ENCODE peak calls at places on chromosomes 1 and 21, in seven cellular contexts. R, I, H, B, F, S and U are unnamed samples.

GRCh38 chr1:109263597-109264378 is 14.4 kb downstream of the CELSR2 start:
- DNase-seq in I (peak; percentile 98), H (peak; percentile 8), R (peak; percentile 98), S (peak; percentile 91), F (peak; percentile 93), B (peak; percentile 81), U (peak; percentile 82)

GRCh38 chr1:5161372-5161771 is 507.0 kb downstream of the AJAP1 start:
- DNase-seq in R (peak; percentile 39), F (no peak), S (no peak), B (no peak), I (peak; percentile 54), H (no peak), U (no peak)

GRCh38 chr1:8712413-8713229 is 104.8 kb downstream of the RERE start:
- DNase-seq in R (no peak), F (peak; percentile 87), I (no peak), B (no peak), H (no peak), S (no peak), U (no peak)

GRCh38 chr1:224635356-224635755 is 19.2 kb downstream of the CNIH3 start:
- DNase-seq in I (no peak), R (no peak), F (no peak), S (no peak), H (no peak), B (no peak), U (no peak)

GRCh38 chr21:31173881-31174555 is 135.7 kb upstream of the KRTAP19-8 start:
- DNase-seq in F (no peak), B (no peak), H (no peak), S (no peak), R (peak; percentile 76), I (no peak), U (no peak)

GRCh38 chr1:36351222-36351977 is 28.0 kb upstream of the EVA1B start:
- DNase-seq in R (peak; percentile 88), H (no peak), S (no peak), I (no peak), F (no peak), B (no peak), U (no peak)

GRCh38 chr1:56206391-56206790 is 373.0 kb downstream of the PLPP3 start:
- DNase-seq in R (no peak), H (no peak), F (no peak), I (no peak), S (no peak), B (no peak), U (no peak)

GRCh38 chr1:244768186-244768585 is 67.3 kb upstream of the COX20 start:
- DNase-seq in B (no peak), H (no peak), F (no peak), R (no peak), I (no peak), S (no peak), U (no peak)

GRCh38 chr1:19484338-19484792 is 974 bp downstream of the CAPZB start:
- DNase-seq in F (no peak), R (no peak), S (no peak), B (no peak), I (no peak), H (no peak), U (no peak)

GRCh38 chr1:226002667-226003501 is 3.7 kb upstream of the SDE2 start:
- DNase-seq in H (no peak), F (no peak), B (no peak), S (peak; percentile 100), I (peak; percentile 80), R (peak; percentile 30), U (no peak)

GRCh38 chr1:211521102-211521815 is 29.3 kb upstream of the RD3 start:
- DNase-seq in B (no peak), S (no peak), I (no peak), R (no peak), F (peak; percentile 45), H (no peak), U (no peak)

GRCh38 chr1:115544131-115544530 is 97.6 kb upstream of the VANGL1 start:
- DNase-seq in H (no peak), B (no peak), F (no peak), R (no peak), I (no peak), S (no peak), U (no peak)

GRCh38 chr1:229625893-229626831 is at the start of the genes TAF5L and URB2:
- DNase-seq in I (peak; percentile 87), H (peak; percentile 38), B (peak; percentile 93), F (peak; percentile 75), S (peak; percentile 97), R (peak; percentile 97), U (peak; percentile 94)

GRCh38 chr1:244963231-244963826 is 99.0 kb upstream of the HNRNPU start:
- DNase-seq in I (no peak), S (peak; percentile 51), R (no peak), B (no peak), H (no peak), F (no peak), U (no peak)

GRCh38 chr1:155277896-155278688 is 829 bp downstream of the HCN3 start:
- DNase-seq in F (peak; percentile 51), H (no peak), R (peak; percentile 80), I (peak; percentile 98), B (peak; percentile 55), S (peak; percentile 82), U (no peak)

GRCh38 chr1:205369621-205370230 is 13.0 kb upstream of the KLHDC8A start:
- DNase-seq in B (no peak), R (no peak), H (no peak), S (no peak), F (no peak), I (no peak), U (no peak)

GRCh38 chr1:203208181-203208580 is 21.3 kb downstream of the CHIT1 start:
- DNase-seq in F (no peak), I (no peak), R (no peak), H (no peak), B (no peak), S (no peak), U (no peak)

GRCh38 chr1:150552692-150553278 is 3.6 kb downstream of the ADAMTSL4 start:
- DNase-seq in H (no peak), I (no peak), R (no peak), B (no peak), S (no peak), F (no peak), U (no peak)

GRCh38 chr21:19950347-19950746 is 1047.9 kb upstream of the NCAM2 start:
- DNase-seq in B (no peak), S (no peak), I (no peak), R (no peak), H (no peak), F (no peak), U (no peak)

GRCh38 chr1:32773018-32773763 is 44.0 kb downstream of the YARS1 start:
- DNase-seq in S (peak; percentile 90), H (peak; percentile 20), F (peak; percentile 53), R (peak; percentile 84), I (peak; percentile 92), B (peak; percentile 83), U (peak; percentile 87)

GRCh38 chr1:12594966-12595838 is 22.8 kb downstream of the DHRS3 start:
- DNase-seq in F (no peak), R (peak; percentile 90), H (no peak), I (peak; percentile 82), S (no peak), B (no peak), U (peak; percentile 39)

GRCh38 chr1:24351918-24352637 is 32.9 kb downstream of the GRHL3 start:
- DNase-seq in B (no peak), H (no peak), F (no peak), I (no peak), R (no peak), S (peak; percentile 25), U (no peak)

GRCh38 chr1:29649375-29650040 is 413.2 kb downstream of the PTPRU start:
- DNase-seq in S (peak; percentile 19), F (no peak), R (no peak), I (peak; percentile 36), H (no peak), B (no peak), U (no peak)

DNA sequence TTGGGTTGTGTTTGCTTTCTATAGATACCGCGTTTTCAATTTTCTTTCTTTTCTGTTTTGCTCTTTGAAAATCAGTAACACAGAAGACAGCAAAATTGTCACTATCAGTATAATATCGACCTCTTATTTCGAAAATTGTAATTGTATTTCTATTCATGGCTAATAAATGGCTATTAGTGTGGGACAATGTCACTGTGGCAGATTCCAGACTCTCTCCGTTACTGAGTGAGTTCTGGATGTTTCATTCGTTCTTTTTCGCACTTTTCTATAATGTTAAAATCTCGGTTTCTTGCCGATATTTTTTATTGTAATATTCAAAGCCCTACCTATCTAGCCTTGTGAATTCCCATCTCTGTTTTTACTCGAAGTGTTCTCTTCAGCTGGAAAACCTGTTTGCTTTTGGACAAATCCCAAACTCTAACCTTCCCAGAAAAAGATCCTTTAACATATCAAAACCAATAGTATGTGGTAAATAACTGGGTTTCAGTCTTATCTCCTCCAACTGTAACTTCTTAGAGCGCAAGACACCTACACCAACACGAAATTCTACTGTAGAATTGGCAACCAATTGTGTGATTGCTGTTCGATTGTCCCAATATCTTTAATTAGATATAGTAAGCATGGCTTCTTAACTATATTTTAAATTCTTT is 6.0 kb upstream of the MPZL1 start:
- DNase-seq in F (no peak), I (no peak), B (no peak), H (no peak), R (no peak), S (no peak), U (no peak)
- TF ChIP-seq TAF1 in F (no peak), I (no peak), B (no peak), H (no peak), R (no peak), S (no peak), U (no peak)

GRCh38 chr1:238672262-238672661 is 714.1 kb upstream of the CHRM3 start:
- DNase-seq in B (no peak), S (no peak), H (no peak), I (no peak), R (peak; percentile 68), F (no peak), U (no peak)

GRCh38 chr1:238677567-238677966 is 708.8 kb upstream of the CHRM3 start:
- DNase-seq in F (no peak), R (no peak), H (no peak), S (no peak), B (no peak), I (no peak), U (no peak)

GRCh38 chr1:238674331-238674730 is 712.0 kb upstream of the CHRM3 start:
- DNase-seq in B (no peak), S (no peak), H (no peak), R (no peak), F (no peak), I (no peak), U (no peak)

GRCh38 chr1:238673561-238673960 is 712.8 kb upstream of the CHRM3 start:
- DNase-seq in I (no peak), R (no peak), B (no peak), H (no peak), F (no peak), S (no peak), U (no peak)

GRCh38 chr1:238675241-238675640 is 711.1 kb upstream of the CHRM3 start:
- DNase-seq in I (no peak), H (no peak), F (no peak), R (no peak), B (no peak), S (no peak), U (no peak)
- TF ChIP-seq TAF1 in I (no peak), H (no peak), F (no peak), R (no peak), B (no peak), S (no peak), U (no peak)

GRCh38 chr1:93467606-93468005 is 19.7 kb downstream of the FNBP1L start:
- DNase-seq in S (no peak), H (no peak), I (no peak), F (no peak), B (no peak), R (no peak), U (no peak)
- TF ChIP-seq TAF1 in S (no peak), H (no peak), I (no peak), F (no peak), B (no peak), R (no peak), U (no peak)

GRCh38 chr21:40680311-40680710 is 166.6 kb downstream of the DSCAM start:
- DNase-seq in I (no peak), R (no peak), S (no peak), F (no peak), B (no peak), H (no peak), U (no peak)
- TF ChIP-seq TAF1 in I (no peak), R (no peak), S (no peak), F (no peak), B (no peak), H (no peak), U (no peak)